ENCODE peak calls at places on chromosome X, in eight cellular contexts. One of them, this sample, is unnamed.

GRCh38 chrX:49618574-49618973 is 19.8 kb downstream of the GAGE1 start:
- DNase-seq in NCI-H1417: no peak
- DNase-seq in CD8-positive, alpha-beta T cell: no peak
- DNase-seq in HT1080: no peak
- DNase-seq in PC-3: no peak
- DNase-seq in T-helper 1 cell: no peak
- DNase-seq in pancreas: no peak
- DNase-seq in left ventricle myocardium superior: no peak
- DNase-seq in this sample: no peak

GRCh38 chrX:105975382-105975781 is 63.1 kb downstream of the SERPINA7 start:
- DNase-seq in left ventricle myocardium superior: no peak
- DNase-seq in pancreas: no peak
- DNase-seq in NCI-H1417: no peak
- DNase-seq in T-helper 1 cell: no peak
- DNase-seq in CD8-positive, alpha-beta T cell: no peak
- DNase-seq in PC-3: peak; percentile 50
- DNase-seq in HT1080: no peak
- DNase-seq in this sample: no peak

GRCh38 chrX:2848806-2849420 is 20.2 kb downstream of the GYG2 start:
- DNase-seq in T-helper 1 cell: no peak
- DNase-seq in PC-3: peak; percentile 19
- DNase-seq in CD8-positive, alpha-beta T cell: no peak
- DNase-seq in pancreas: no peak
- DNase-seq in left ventricle myocardium superior: no peak
- DNase-seq in HT1080: peak; percentile 24
- DNase-seq in NCI-H1417: no peak
- DNase-seq in this sample: no peak

GRCh38 chrX:1281511-1281910 is 12.9 kb downstream of the CSF2RA start:
- DNase-seq in PC-3: peak; percentile 40
- DNase-seq in NCI-H1417: no peak
- DNase-seq in pancreas: no peak
- DNase-seq in left ventricle myocardium superior: no peak
- DNase-seq in CD8-positive, alpha-beta T cell: no peak
- DNase-seq in HT1080: peak; percentile 61
- DNase-seq in T-helper 1 cell: no peak
- DNase-seq in this sample: no peak

GRCh38 chrX:10554612-10555270 is 65.6 kb downstream of the MID1 start:
- DNase-seq in pancreas: no peak
- DNase-seq in T-helper 1 cell: no peak
- DNase-seq in left ventricle myocardium superior: no peak
- DNase-seq in HT1080: no peak
- DNase-seq in PC-3: no peak
- DNase-seq in NCI-H1417: no peak
- DNase-seq in CD8-positive, alpha-beta T cell: no peak
- DNase-seq in this sample: no peak

GRCh38 chrX:26649534-26649933 is 433.6 kb downstream of the MAGEB5 start:
- DNase-seq in pancreas: no peak
- DNase-seq in HT1080: no peak
- DNase-seq in CD8-positive, alpha-beta T cell: no peak
- DNase-seq in NCI-H1417: no peak
- DNase-seq in PC-3: peak; percentile 51
- DNase-seq in left ventricle myocardium superior: no peak
- DNase-seq in T-helper 1 cell: no peak
- DNase-seq in this sample: no peak

GRCh38 chrX:44400588-44400987 is 57.1 kb upstream of the EFHC2 start:
- DNase-seq in HT1080: peak; percentile 87
- DNase-seq in T-helper 1 cell: no peak
- DNase-seq in left ventricle myocardium superior: no peak
- DNase-seq in PC-3: peak; percentile 95
- DNase-seq in NCI-H1417: no peak
- DNase-seq in CD8-positive, alpha-beta T cell: no peak
- DNase-seq in pancreas: no peak
- DNase-seq in this sample: no peak

GRCh38 chrX:115030635-115031034 is 13.2 kb upstream of the IL13RA2 start:
- DNase-seq in NCI-H1417: peak; percentile 5
- DNase-seq in HT1080: no peak
- DNase-seq in pancreas: no peak
- DNase-seq in left ventricle myocardium superior: no peak
- DNase-seq in T-helper 1 cell: no peak
- DNase-seq in PC-3: peak; percentile 85
- DNase-seq in CD8-positive, alpha-beta T cell: no peak
- DNase-seq in this sample: no peak

GRCh38 chrX:107678957-107679740 is 50.8 kb downstream of the PRPS1 start:
- DNase-seq in NCI-H1417: no peak
- DNase-seq in T-helper 1 cell: peak; percentile 59
- DNase-seq in HT1080: peak; percentile 65
- DNase-seq in left ventricle myocardium superior: peak; percentile 85
- DNase-seq in pancreas: no peak
- DNase-seq in PC-3: no peak
- DNase-seq in CD8-positive, alpha-beta T cell: peak; percentile 84
- DNase-seq in this sample: no peak

This sample was measured in omental fat pad.